ENCODE peak calls at places on chromosomes 1 and 21, in five cellular contexts. One of them, this sample, is unnamed.

GRCh38 chr1:110502402-110502801 is 16.6 kb downstream of the KCNA10 start:
- DNase-seq in fibroblast of the aortic adventitia: no peak
- DNase-seq in H54: no peak
- DNase-seq in HFFc6: no peak
- DNase-seq in RPMI7951: no peak
- DNase-seq in this sample: no peak

GRCh38 chr1:224108991-224109390 is 4.9 kb upstream of the FBXO28 start:
- DNase-seq in fibroblast of the aortic adventitia: no peak
- DNase-seq in H54: no peak
- DNase-seq in HFFc6: no peak
- DNase-seq in RPMI7951: no peak
- DNase-seq in this sample: no peak

GRCh38 chr1:198264271-198264670 is 107.5 kb downstream of the NEK7 start:
- DNase-seq in fibroblast of the aortic adventitia: no peak
- DNase-seq in H54: no peak
- DNase-seq in HFFc6: no peak
- DNase-seq in RPMI7951: no peak
- DNase-seq in this sample: no peak

GRCh38 chr1:225755668-225756294 is 21.8 kb upstream of the SRP9 start:
- DNase-seq in fibroblast of the aortic adventitia: no peak
- DNase-seq in H54: no peak
- DNase-seq in HFFc6: no peak
- DNase-seq in RPMI7951: no peak
- DNase-seq in this sample: no peak

GRCh38 chr1:11473635-11474034 is 5.3 kb upstream of the DISP3 start:
- DNase-seq in fibroblast of the aortic adventitia: peak
- DNase-seq in H54: peak
- DNase-seq in HFFc6: peak
- DNase-seq in RPMI7951: peak
- DNase-seq in this sample: peak

GRCh38 chr21:33771976-33772375 is 129.7 kb downstream of the ITSN1 start:
- DNase-seq in fibroblast of the aortic adventitia: no peak
- DNase-seq in H54: no peak
- DNase-seq in HFFc6: no peak
- DNase-seq in RPMI7951: no peak
- DNase-seq in this sample: no peak

GRCh38 chr1:1124786-1125642 is 9.1 kb upstream of the C1orf159 start:
- DNase-seq in fibroblast of the aortic adventitia: no peak
- DNase-seq in H54: no peak
- DNase-seq in HFFc6: no peak
- DNase-seq in RPMI7951: no peak
- DNase-seq in this sample: no peak

GRCh38 chr1:1947493-1947892 is 28.4 kb upstream of the TMEM52 start:
- DNase-seq in fibroblast of the aortic adventitia: no peak
- DNase-seq in H54: no peak
- DNase-seq in HFFc6: no peak
- DNase-seq in RPMI7951: no peak
- DNase-seq in this sample: no peak

GRCh38 chr1:63924600-63924999 is 150.8 kb downstream of the ROR1 start:
- DNase-seq in fibroblast of the aortic adventitia: no peak
- DNase-seq in H54: no peak
- DNase-seq in HFFc6: no peak
- DNase-seq in RPMI7951: no peak
- DNase-seq in this sample: no peak

GRCh38 chr21:29332461-29333354 is 34.0 kb downstream of the BACH1 start:
- DNase-seq in fibroblast of the aortic adventitia: peak
- DNase-seq in H54: peak
- DNase-seq in HFFc6: peak
- DNase-seq in RPMI7951: peak
- DNase-seq in this sample: no peak

GRCh38 chr21:43827015-43827611 is 37.7 kb downstream of the RRP1 start:
- DNase-seq in fibroblast of the aortic adventitia: peak
- DNase-seq in H54: peak
- DNase-seq in HFFc6: peak
- DNase-seq in RPMI7951: peak
- DNase-seq in this sample: no peak

GRCh38 chr1:31559715-31560114 is 16.6 kb upstream of the TINAGL1 start:
- DNase-seq in fibroblast of the aortic adventitia: no peak
- DNase-seq in H54: no peak
- DNase-seq in HFFc6: no peak
- DNase-seq in RPMI7951: no peak
- DNase-seq in this sample: no peak

GRCh38 chr1:31122101-31122735 is 56.7 kb upstream of the PUM1 start:
- DNase-seq in fibroblast of the aortic adventitia: no peak
- DNase-seq in H54: no peak
- DNase-seq in HFFc6: no peak
- DNase-seq in RPMI7951: peak
- DNase-seq in this sample: no peak

GRCh38 chr1:30749691-30750583 is 7.6 kb downstream of the LAPTM5 start:
- DNase-seq in fibroblast of the aortic adventitia: no peak
- DNase-seq in H54: no peak
- DNase-seq in HFFc6: no peak
- DNase-seq in RPMI7951: no peak
- DNase-seq in this sample: no peak

GRCh38 chr1:65036614-65037180 is 70.3 kb upstream of the JAK1 start:
- DNase-seq in fibroblast of the aortic adventitia: no peak
- DNase-seq in H54: no peak
- DNase-seq in HFFc6: no peak
- DNase-seq in RPMI7951: no peak
- DNase-seq in this sample: no peak

GRCh38 chr1:67827688-67828087 is 5.6 kb downstream of the GNG12 start:
- DNase-seq in fibroblast of the aortic adventitia: no peak
- DNase-seq in H54: no peak
- DNase-seq in HFFc6: no peak
- DNase-seq in RPMI7951: no peak
- DNase-seq in this sample: no peak

GRCh38 chr1:15952317-15953258 is 23.3 kb downstream of the ZBTB17 start:
- DNase-seq in fibroblast of the aortic adventitia: peak
- DNase-seq in H54: peak
- DNase-seq in HFFc6: peak
- DNase-seq in RPMI7951: peak
- DNase-seq in this sample: peak

GRCh38 chr21:42781150-42781980 is 98.0 kb downstream of the WDR4 start:
- DNase-seq in fibroblast of the aortic adventitia: no peak
- DNase-seq in H54: no peak
- DNase-seq in HFFc6: no peak
- DNase-seq in RPMI7951: no peak
- DNase-seq in this sample: no peak

GRCh38 chr1:59150537-59151386 is 146.1 kb upstream of the FGGY start:
- DNase-seq in fibroblast of the aortic adventitia: peak
- DNase-seq in H54: peak
- DNase-seq in HFFc6: peak
- DNase-seq in RPMI7951: peak
- DNase-seq in this sample: peak